ENCODE peak calls at places on chromosomes 12 and 14, in seven cellular contexts. One of them, this sample, is unnamed.
A peak's percentile ranks its signal among the peaks of the same experiment; 100 is the strongest.

GRCh38 chr14:68784995-68785816 is 7.7 kb downstream of the ZFP36L1 start:
- DNase-seq in tibial nerve: peak; percentile 7
- DNase-seq in heart right ventricle: no peak
- DNase-seq in gastrocnemius medialis: no peak
- DNase-seq in PC-9: peak; percentile 79
- DNase-seq in astrocyte of the cerebellum: no peak
- DNase-seq in osteoblast: peak; percentile 76
- DNase-seq in this sample: no peak

GRCh38 chr12:64610660-64611429 is 550 bp downstream of the RASSF3 start:
- DNase-seq in astrocyte of the cerebellum: no peak
- DNase-seq in tibial nerve: peak; percentile 11
- DNase-seq in osteoblast: peak; percentile 95
- DNase-seq in heart right ventricle: peak; percentile 79
- DNase-seq in PC-9: peak; percentile 62
- DNase-seq in gastrocnemius medialis: peak; percentile 20
- DNase-seq in this sample: peak; percentile 93

GRCh38 chr14:68885226-68886108 is 92.6 kb upstream of the ZFP36L1 start:
- DNase-seq in astrocyte of the cerebellum: no peak
- DNase-seq in PC-9: no peak
- DNase-seq in gastrocnemius medialis: no peak
- DNase-seq in tibial nerve: no peak
- DNase-seq in heart right ventricle: no peak
- DNase-seq in osteoblast: peak; percentile 54
- DNase-seq in this sample: no peak

GRCh38 chr14:103495854-103496253 is 26.8 kb downstream of the CKB start:
- DNase-seq in astrocyte of the cerebellum: no peak
- DNase-seq in PC-9: no peak
- DNase-seq in tibial nerve: no peak
- DNase-seq in osteoblast: peak; percentile 34
- DNase-seq in gastrocnemius medialis: no peak
- DNase-seq in heart right ventricle: no peak
- DNase-seq in this sample: no peak

GRCh38 chr12:110543252-110543959 is 39.7 kb downstream of the PPTC7 start:
- DNase-seq in tibial nerve: peak; percentile 99
- DNase-seq in osteoblast: peak; percentile 30
- DNase-seq in gastrocnemius medialis: peak; percentile 99
- DNase-seq in PC-9: no peak
- DNase-seq in astrocyte of the cerebellum: peak; percentile 94
- DNase-seq in heart right ventricle: peak; percentile 71
- DNase-seq in this sample: peak; percentile 74

GRCh38 chr14:55889124-55889523 is 229.1 kb upstream of the PELI2 start:
- DNase-seq in osteoblast: peak; percentile 46
- DNase-seq in PC-9: peak; percentile 91
- DNase-seq in astrocyte of the cerebellum: no peak
- DNase-seq in gastrocnemius medialis: peak; percentile 55
- DNase-seq in heart right ventricle: no peak
- DNase-seq in tibial nerve: no peak
- DNase-seq in this sample: no peak

GRCh38 chr14:102930753-102931579 is 8.5 kb downstream of the AMN start:
- DNase-seq in astrocyte of the cerebellum: no peak
- DNase-seq in heart right ventricle: no peak
- DNase-seq in tibial nerve: no peak
- DNase-seq in osteoblast: peak; percentile 91
- DNase-seq in PC-9: peak; percentile 63
- DNase-seq in gastrocnemius medialis: no peak
- DNase-seq in this sample: no peak

GRCh38 chr12:69039881-69040280 is 106.9 kb upstream of the CPM start:
- DNase-seq in astrocyte of the cerebellum: no peak
- DNase-seq in tibial nerve: no peak
- DNase-seq in gastrocnemius medialis: no peak
- DNase-seq in osteoblast: no peak
- DNase-seq in heart right ventricle: no peak
- DNase-seq in PC-9: no peak
- DNase-seq in this sample: no peak

GRCh38 chr12:103928736-103929050 is 1.5 kb upstream of the HSP90B1 start:
- DNase-seq in astrocyte of the cerebellum: no peak
- DNase-seq in osteoblast: peak; percentile 34
- DNase-seq in heart right ventricle: peak; percentile 15
- DNase-seq in PC-9: no peak
- DNase-seq in tibial nerve: peak; percentile 45
- DNase-seq in gastrocnemius medialis: peak; percentile 20
- DNase-seq in this sample: peak; percentile 90

GRCh38 chr12:8695116-8695515 is 2.7 kb upstream of the RIMKLB start:
- DNase-seq in osteoblast: no peak
- DNase-seq in tibial nerve: no peak
- DNase-seq in astrocyte of the cerebellum: no peak
- DNase-seq in PC-9: no peak
- DNase-seq in heart right ventricle: no peak
- DNase-seq in gastrocnemius medialis: no peak
- DNase-seq in this sample: no peak

GRCh38 chr12:57173089-57173488 is 25.7 kb upstream of the LRP1-AS start:
- DNase-seq in osteoblast: peak; percentile 92
- DNase-seq in gastrocnemius medialis: no peak
- DNase-seq in heart right ventricle: no peak
- DNase-seq in tibial nerve: no peak
- DNase-seq in PC-9: no peak
- DNase-seq in astrocyte of the cerebellum: no peak
- DNase-seq in this sample: no peak

GRCh38 chr12:79162948-79163347 is 298.4 kb downstream of the SYT1 start:
- DNase-seq in osteoblast: no peak
- DNase-seq in heart right ventricle: no peak
- DNase-seq in PC-9: no peak
- DNase-seq in tibial nerve: no peak
- DNase-seq in astrocyte of the cerebellum: no peak
- DNase-seq in gastrocnemius medialis: no peak
- DNase-seq in this sample: no peak

DNA sequence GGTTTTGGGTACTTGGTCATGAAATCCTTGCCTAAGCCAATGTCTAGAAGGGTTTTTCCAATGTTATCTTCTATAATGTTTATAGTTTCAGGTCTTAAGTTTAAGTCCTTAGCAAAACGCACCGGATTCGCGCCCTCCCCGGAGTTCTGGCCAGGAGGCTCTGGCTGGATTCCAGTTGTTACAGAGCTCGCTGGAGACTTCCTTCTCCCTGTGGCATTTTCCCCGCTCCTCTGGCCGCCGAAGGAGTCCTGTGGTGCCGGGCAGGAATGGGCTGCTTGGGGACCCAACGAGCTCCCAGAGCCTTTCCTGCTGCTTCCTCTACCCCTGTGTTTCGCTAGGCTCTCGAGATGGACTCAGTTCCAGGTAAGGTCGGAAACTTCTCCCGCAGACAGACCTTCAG is 335.9 kb downstream of the AEBP2 start:
- DNase-seq in PC-9: no peak
- DNase-seq in heart right ventricle: no peak
- DNase-seq in osteoblast: no peak
- DNase-seq in gastrocnemius medialis: no peak
- DNase-seq in astrocyte of the cerebellum: no peak
- DNase-seq in tibial nerve: no peak
- DNase-seq in this sample: no peak
- H3K4me3 ChIP-seq in PC-9: no peak overlapping the region
- H3K4me3 ChIP-seq in heart right ventricle: no peak overlapping the region
- H3K4me3 ChIP-seq in osteoblast: no peak overlapping the region
- H3K4me3 ChIP-seq in gastrocnemius medialis: no peak overlapping the region
- H3K4me3 ChIP-seq in astrocyte of the cerebellum: no peak overlapping the region
- H3K4me3 ChIP-seq in tibial nerve: no peak overlapping the region
- H3K4me3 ChIP-seq in this sample: no peak overlapping the region

DNA sequence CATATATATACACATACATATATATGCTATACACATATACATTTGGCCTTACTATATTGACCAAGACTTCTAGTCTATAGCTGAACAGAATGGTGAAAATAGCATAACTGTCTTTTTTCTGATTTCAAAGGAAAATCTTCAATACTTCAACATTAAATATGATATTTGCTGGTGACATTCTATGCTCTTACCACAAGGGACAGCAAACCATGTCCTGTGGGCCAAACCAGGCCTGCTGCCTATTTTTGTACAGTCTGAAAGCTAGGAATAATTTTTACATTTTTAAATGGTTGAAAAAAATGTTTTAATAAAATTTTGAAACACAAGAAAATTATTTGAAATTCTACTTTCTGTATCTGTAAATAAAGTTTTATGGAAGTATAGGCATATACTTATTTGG is 63.6 kb downstream of the EML5 start:
- DNase-seq in PC-9: no peak
- DNase-seq in heart right ventricle: no peak
- DNase-seq in astrocyte of the cerebellum: no peak
- DNase-seq in osteoblast: peak; percentile 21
- DNase-seq in gastrocnemius medialis: no peak
- DNase-seq in tibial nerve: no peak
- DNase-seq in this sample: no peak
- TF ChIP-seq CTCF in PC-9: peak; percentile 52
- TF ChIP-seq CTCF in heart right ventricle: peak; percentile 12
- TF ChIP-seq CTCF in astrocyte of the cerebellum: peak; percentile 36
- TF ChIP-seq CTCF in osteoblast: peak; percentile 39
- TF ChIP-seq CTCF in gastrocnemius medialis: no peak
- TF ChIP-seq CTCF in tibial nerve: no peak
- TF ChIP-seq CTCF in this sample: no peak

DNA sequence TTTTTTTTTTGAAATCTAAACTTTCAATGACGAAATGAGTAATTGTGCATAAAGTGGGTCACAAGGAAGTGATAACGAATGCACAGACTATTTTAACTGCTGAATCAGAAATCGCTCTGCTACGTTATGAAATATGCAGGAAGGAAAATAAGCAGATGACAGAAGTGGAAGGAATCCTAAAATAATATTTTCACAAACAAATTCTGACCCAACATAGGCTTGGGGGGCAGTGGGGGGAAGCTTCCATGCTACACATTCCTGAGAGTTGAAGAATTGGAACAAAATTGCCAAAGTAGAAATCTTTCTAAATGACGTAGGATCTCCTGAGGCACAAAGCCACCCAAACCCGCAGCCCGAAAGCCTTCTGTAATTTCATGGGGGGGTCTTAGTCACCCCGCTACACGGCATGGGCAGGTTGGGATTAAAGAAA is 89.7 kb downstream of the ARF6 start:
- DNase-seq in heart right ventricle: no peak
- DNase-seq in gastrocnemius medialis: no peak
- DNase-seq in astrocyte of the cerebellum: peak; percentile 84
- DNase-seq in osteoblast: peak; percentile 85
- DNase-seq in PC-9: peak; percentile 93
- DNase-seq in tibial nerve: no peak
- DNase-seq in this sample: no peak
- H3K4me3 ChIP-seq in heart right ventricle: peak overlapping the region; percentile 29
- H3K4me3 ChIP-seq in gastrocnemius medialis: peak overlapping the region; percentile 24
- H3K4me3 ChIP-seq in astrocyte of the cerebellum: no peak overlapping the region
- H3K4me3 ChIP-seq in osteoblast: peak overlapping the region; percentile 22
- H3K4me3 ChIP-seq in PC-9: peak overlapping the region; percentile 49
- H3K4me3 ChIP-seq in tibial nerve: peak overlapping the region; percentile 18
- H3K4me3 ChIP-seq in this sample: no peak overlapping the region

DNA sequence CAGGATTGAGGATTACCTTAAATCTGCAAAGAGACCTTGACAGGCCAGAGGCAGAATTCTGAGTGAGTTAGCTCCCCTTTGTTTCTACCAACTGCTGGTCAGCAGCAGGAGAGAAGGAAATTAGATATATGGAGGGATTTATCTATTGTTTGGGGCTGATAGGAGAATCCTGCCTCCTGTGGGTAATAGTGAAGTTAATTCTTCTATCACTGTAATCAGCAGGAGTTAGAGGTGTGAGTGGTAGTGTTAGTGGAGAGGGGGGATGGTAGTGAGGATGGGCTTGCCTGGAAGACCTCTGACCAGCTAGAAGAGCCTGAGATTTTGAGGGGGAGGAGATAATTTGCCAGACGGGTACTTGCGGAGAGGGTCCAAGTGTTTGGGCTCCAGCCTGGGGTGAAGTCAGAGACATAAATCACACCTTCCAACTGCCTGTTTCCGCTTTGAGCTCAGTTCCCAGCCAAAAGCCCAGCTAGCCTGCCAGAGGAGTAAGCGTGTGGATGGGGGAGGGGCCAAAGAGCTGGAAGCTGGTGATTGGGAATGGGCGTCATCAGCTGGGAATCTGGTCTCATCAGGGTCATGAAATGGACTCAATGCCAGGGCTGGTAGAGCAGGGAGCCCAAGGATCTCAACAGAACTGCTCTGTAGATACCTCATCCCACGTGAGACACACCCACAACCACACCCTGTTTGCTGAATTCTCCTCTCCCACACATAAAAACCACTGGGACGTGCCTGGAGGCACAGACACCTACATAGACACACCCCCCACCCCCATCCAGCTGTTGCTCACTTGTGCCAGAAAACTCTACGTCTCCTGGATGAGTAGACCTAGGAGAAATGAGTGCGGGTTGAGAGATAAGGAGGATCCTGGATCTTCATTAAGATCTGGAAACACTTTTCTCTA is 13.1 kb upstream of the ITGA5 start:
- DNase-seq in gastrocnemius medialis: peak; percentile 50
- DNase-seq in heart right ventricle: peak; percentile 68
- DNase-seq in osteoblast: peak; percentile 74
- DNase-seq in tibial nerve: no peak
- DNase-seq in PC-9: no peak
- DNase-seq in astrocyte of the cerebellum: no peak
- DNase-seq in this sample: no peak
- TF ChIP-seq CTCF in gastrocnemius medialis: no peak
- TF ChIP-seq CTCF in heart right ventricle: no peak
- TF ChIP-seq CTCF in osteoblast: no peak
- TF ChIP-seq CTCF in tibial nerve: no peak
- TF ChIP-seq CTCF in PC-9: no peak
- TF ChIP-seq CTCF in astrocyte of the cerebellum: no peak
- TF ChIP-seq CTCF in this sample: no peak